ENCODE peak calls at places on chromosome 4, in nine cellular contexts. P is cardiac fibroblast, U is stomach, K is lower lobe of right lung, R is body of pancreas, Q is IMR-90, B is GM23248, Y is tibial artery, A is adipocyte. V is an unnamed sample.

GRCh38 chr4:4430492-4431195 is 43.7 kb downstream of the NSG1 start:
- DNase-seq in P (peak), U (no peak), K (no peak), R (peak), Q (peak), B (peak), Y (no peak), A (peak), V (peak)

GRCh38 chr4:8136529-8136928 is 22.1 kb downstream of the ABLIM2 start:
- DNase-seq in P (no peak), U (no peak), K (no peak), R (no peak), Q (no peak), B (no peak), Y (no peak), A (no peak), V (no peak)

GRCh38 chr4:28362169-28362568 is 1501.5 kb downstream of the STIM2 start:
- DNase-seq in P (no peak), U (no peak), K (no peak), R (no peak), Q (no peak), B (no peak), Y (no peak), A (no peak), V (no peak)

GRCh38 chr4:141971854-141972253 is 335.5 kb downstream of the IL15 start:
- DNase-seq in P (no peak), U (no peak), K (no peak), R (no peak), Q (no peak), B (no peak), Y (no peak), A (no peak), V (no peak)

GRCh38 chr4:6961496-6962210 is 52.0 kb downstream of the TBC1D14 start:
- DNase-seq in P (no peak), U (no peak), K (no peak), R (no peak), Q (no peak), B (no peak), Y (peak), A (no peak), V (no peak)

GRCh38 chr4:71941001-71941400 is 90.8 kb upstream of the NPFFR2 start:
- DNase-seq in P (peak), U (peak), K (no peak), R (peak), Q (peak), B (peak), Y (no peak), A (peak), V (no peak)

GRCh38 chr4:37685211-37685725 is 908 bp downstream of the RELL1 start:
- DNase-seq in P (peak), U (no peak), K (no peak), R (peak), Q (peak), B (peak), Y (no peak), A (peak), V (peak)

GRCh38 chr4:113148925-113149324 is 99.5 kb downstream of the ANK2 start:
- DNase-seq in P (no peak), U (no peak), K (no peak), R (no peak), Q (no peak), B (no peak), Y (no peak), A (no peak), V (no peak)

GRCh38 chr4:55356991-55357461 is 11.0 kb downstream of the SRD5A3 start:
- DNase-seq in P (no peak), U (no peak), K (no peak), R (no peak), Q (peak), B (peak), Y (no peak), A (peak), V (peak)

GRCh38 chr4:56323386-56323785 is 63.9 kb downstream of the AASDH start:
- DNase-seq in P (no peak), U (no peak), K (no peak), R (no peak), Q (peak), B (no peak), Y (no peak), A (no peak), V (no peak)

GRCh38 chr4:24850669-24851068 is 55.3 kb downstream of the SOD3 start:
- DNase-seq in P (peak), U (no peak), K (no peak), R (no peak), Q (peak), B (peak), Y (peak), A (peak), V (peak)

GRCh38 chr4:126860308-126860707 is 772.4 kb upstream of the INTU start:
- DNase-seq in P (no peak), U (no peak), K (no peak), R (no peak), Q (no peak), B (no peak), Y (no peak), A (no peak), V (no peak)

GRCh38 chr4:93633721-93634120 is 194.8 kb upstream of the ATOH1 start:
- DNase-seq in P (no peak), U (no peak), K (no peak), R (no peak), Q (no peak), B (no peak), Y (no peak), A (no peak), V (no peak)

GRCh38 chr4:168487821-168488162 is 7.5 kb upstream of the DDX60L start:
- DNase-seq in P (no peak), U (no peak), K (no peak), R (no peak), Q (no peak), B (no peak), Y (no peak), A (no peak), V (no peak)

GRCh38 chr4:108861339-108861738 is 98.5 kb upstream of the ETNPPL start:
- DNase-seq in P (peak), U (no peak), K (no peak), R (peak), Q (peak), B (peak), Y (no peak), A (peak), V (no peak)

GRCh38 chr4:146465628-146466027 is 56.1 kb downstream of the SLC10A7 start:
- DNase-seq in P (no peak), U (no peak), K (no peak), R (no peak), Q (no peak), B (no peak), Y (no peak), A (peak), V (no peak)
- H3K4me3 ChIP-seq in P (no peak), U (no peak), K (no peak), R (no peak), Q (no peak), B (no peak), Y (no peak), A (no peak), V (no peak)

GRCh38 chr4:185213829-185214228 is 4.4 kb downstream of the SNX25 start:
- DNase-seq in P (no peak), U (no peak), K (no peak), R (no peak), Q (no peak), B (no peak), Y (no peak), A (no peak), V (no peak)
- H3K4me3 ChIP-seq in P (no peak), U (no peak), K (no peak), R (no peak), Q (no peak), B (no peak), Y (no peak), A (no peak), V (no peak)

GRCh38 chr4:170025523-170026252 is 507 bp downstream of the MFAP3L start:
- DNase-seq in P (no peak), U (no peak), K (peak), R (peak), Q (no peak), B (peak), Y (no peak), A (peak), V (peak)
- H3K4me3 ChIP-seq in P (peak), U (peak), K (peak), R (peak), Q (peak), B (peak), Y (peak), A (peak), V (peak)

GRCh38 chr4:153222790-153223417 is 18.7 kb downstream of the TRIM2 start:
- DNase-seq in P (peak), U (peak), K (peak), R (peak), Q (peak), B (peak), Y (peak), A (peak), V (peak)

GRCh38 chr4:153222162-153222789 is 18.0 kb downstream of the TRIM2 start:
- DNase-seq in P (peak), U (peak), K (no peak), R (peak), Q (peak), B (peak), Y (peak), A (peak), V (peak)

GRCh38 chr4:153224474-153224873 is 20.2 kb downstream of the TRIM2 start:
- DNase-seq in P (no peak), U (no peak), K (no peak), R (no peak), Q (no peak), B (no peak), Y (no peak), A (no peak), V (no peak)

GRCh38 chr4:153223418-153223792 is 19.2 kb downstream of the TRIM2 start:
- DNase-seq in P (no peak), U (no peak), K (no peak), R (no peak), Q (no peak), B (peak), Y (no peak), A (peak), V (no peak)

DNA sequence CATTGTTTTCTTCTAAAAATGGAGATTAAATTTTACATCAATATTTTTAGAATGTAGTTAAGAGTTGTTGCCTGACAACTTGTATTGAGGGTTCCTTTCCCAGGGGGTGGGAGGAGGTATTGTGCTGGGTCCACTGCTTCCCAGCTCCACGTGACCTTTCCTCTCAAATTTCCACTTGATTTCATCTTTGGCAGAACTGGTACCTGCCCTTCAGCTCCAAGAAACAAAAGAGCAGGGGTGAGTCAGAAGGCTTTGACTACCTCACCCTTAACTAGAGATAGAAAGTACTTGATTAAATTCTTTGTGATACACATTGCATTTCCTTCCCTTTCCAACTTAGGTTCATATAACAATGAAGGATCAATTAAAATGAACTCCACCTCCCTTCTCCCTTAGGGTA is 19.7 kb downstream of the TRIM2 start:
- DNase-seq in P (peak), U (no peak), K (no peak), R (no peak), Q (peak), B (peak), Y (no peak), A (peak), V (peak)
- H3K4me3 ChIP-seq in P (peak), U (peak), K (peak), R (no peak), Q (peak), B (peak), Y (peak), A (peak), V (peak)

DNA sequence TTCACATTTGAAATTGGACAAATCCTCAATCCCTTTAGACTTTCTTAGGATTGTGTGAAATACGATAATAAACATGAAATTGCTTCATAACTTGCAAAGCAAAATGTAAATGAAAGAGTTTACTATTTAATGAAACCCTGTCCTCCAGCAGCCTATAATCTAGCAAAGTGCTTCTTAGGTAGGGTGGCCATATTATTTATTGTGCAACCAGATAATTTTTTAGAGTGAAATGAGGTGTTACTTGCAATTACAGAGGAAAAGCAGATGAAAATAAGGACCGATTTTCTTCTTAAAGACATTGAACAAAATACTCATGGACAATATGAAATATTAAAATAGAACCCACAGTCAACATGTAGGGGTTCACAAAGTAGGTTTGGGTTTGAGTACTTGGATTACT is 116.2 kb upstream of the GALNT7 start:
- DNase-seq in P (no peak), U (no peak), K (no peak), R (no peak), Q (no peak), B (no peak), Y (no peak), A (no peak), V (no peak)
- H3K4me3 ChIP-seq in P (no peak), U (no peak), K (no peak), R (no peak), Q (no peak), B (no peak), Y (peak), A (no peak), V (no peak)

GRCh38 chr4:153188966-153189801 is 15.1 kb upstream of the TRIM2 start:
- DNase-seq in P (peak), U (peak), K (no peak), R (peak), Q (peak), B (peak), Y (no peak), A (peak), V (peak)
- H3K4me3 ChIP-seq in P (no peak), U (no peak), K (no peak), R (no peak), Q (no peak), B (no peak), Y (no peak), A (no peak), V (no peak)

DNA sequence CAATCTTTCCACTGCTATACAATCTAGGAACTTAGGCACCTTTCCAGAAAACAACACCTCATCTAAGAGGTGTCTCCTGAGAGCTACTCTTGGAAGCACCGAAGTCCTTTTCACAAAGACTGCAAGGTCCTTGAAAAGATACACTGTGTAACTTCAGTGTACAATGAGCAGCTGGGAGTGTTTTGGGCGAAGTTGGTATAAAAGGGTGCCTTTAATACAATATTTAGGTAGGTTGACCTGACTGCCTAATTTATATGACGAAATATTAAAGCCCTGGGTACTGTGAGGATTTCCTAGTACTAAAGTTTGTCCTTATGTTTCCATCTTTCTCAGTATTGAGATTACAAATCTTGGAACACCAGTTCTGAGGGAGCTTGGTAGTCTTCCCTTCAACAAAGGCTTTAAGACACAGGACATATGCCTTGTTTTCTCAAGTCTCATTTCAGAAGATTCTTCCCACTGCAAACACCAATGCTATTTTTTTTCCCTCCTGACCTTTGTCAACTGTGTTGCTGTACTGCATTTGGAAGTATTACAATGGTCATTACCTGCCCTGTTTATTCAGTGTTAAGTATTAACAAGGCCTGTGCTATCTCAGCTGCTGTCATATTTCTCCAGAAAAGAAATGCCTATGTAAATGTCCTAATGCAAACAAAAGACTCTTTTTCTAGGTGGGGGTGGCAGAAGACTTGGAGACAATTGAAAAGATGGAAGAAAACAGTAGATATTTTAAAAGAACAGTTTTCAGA is 134.2 kb downstream of the MAML3 start:
- DNase-seq in P (no peak), U (no peak), K (no peak), R (no peak), Q (no peak), B (no peak), Y (no peak), A (no peak), V (no peak)
- H3K4me3 ChIP-seq in P (no peak), U (no peak), K (no peak), R (no peak), Q (no peak), B (no peak), Y (no peak), A (no peak), V (no peak)

V was measured in astrocyte of the spinal cord.